ENCODE peak calls at places on chromosomes 4 and X, in five cellular contexts. F, H, S, B and A are unnamed samples. For H3K27me3, the result is how much of the 10 kb centered on the place peaks cover.

GRCh38 chr4:124980276-124980752 is 267.8 kb upstream of the ANKRD50 start:
- DNase-seq in F (no peak), H (no peak), S (no peak), B (no peak), A (no peak)

GRCh38 chr4:675980-676870 is 1.9 kb downstream of the MYL5 start:
- DNase-seq in F (no peak), H (no peak), S (peak), B (no peak), A (no peak)

GRCh38 chrX:43375146-43375545 is 281.0 kb upstream of the MAOA start:
- DNase-seq in F (no peak), H (no peak), S (no peak), B (no peak), A (no peak)

GRCh38 chr4:152620915-152621314 is 58.9 kb downstream of the TMEM154 start:
- DNase-seq in F (no peak), H (no peak), S (no peak), B (no peak), A (no peak)

GRCh38 chrX:48573690-48574269 is 504 bp upstream of the RBM3 start:
- DNase-seq in F (no peak), H (no peak), S (peak), B (peak), A (peak)

GRCh38 chrX:74234829-74235228 is 69.2 kb upstream of the ZCCHC13 start:
- DNase-seq in F (no peak), H (no peak), S (no peak), B (no peak), A (no peak)

GRCh38 chrX:153903238-153903980 is 1.1 kb upstream of the AVPR2 start:
- DNase-seq in F (no peak), H (no peak), S (no peak), B (no peak), A (peak)

GRCh38 chr4:1400861-1401408 is 5.3 kb downstream of the NKX1-1 start:
- DNase-seq in F (no peak), H (peak), S (no peak), B (no peak), A (peak)

GRCh38 chr4:78551420-78552351 is at the start of gene ANXA3:
- DNase-seq in F (no peak), H (peak), S (peak), B (no peak), A (peak)

GRCh38 chr4:126779001-126779400 is 853.8 kb upstream of the INTU start:
- DNase-seq in F (no peak), H (no peak), S (no peak), B (no peak), A (no peak)

GRCh38 chr4:17699380-17699779 is 82.0 kb downstream of the FAM184B start:
- DNase-seq in F (no peak), H (no peak), S (no peak), B (no peak), A (no peak)

GRCh38 chr4:140926672-140927071 is 170.5 kb upstream of the TBC1D9 start:
- DNase-seq in F (no peak), H (no peak), S (no peak), B (no peak), A (no peak)

GRCh38 chr4:152534541-152535231 is 1.2 kb downstream of the FBXW7 start:
- DNase-seq in F (no peak), H (peak), S (peak), B (no peak), A (peak)

GRCh38 chr4:182688081-182688480 is 229.1 kb downstream of the DCTD start:
- DNase-seq in F (no peak), H (no peak), S (no peak), B (no peak), A (no peak)

GRCh38 chrX:155070975-155071693 is at the start of the genes BRCC3, CMC4 and MTCP1:
- DNase-seq in F (peak), H (peak), S (peak), B (peak), A (peak)

GRCh38 chr4:714087-714486 is 8.5 kb downstream of the PCGF3 start:
- DNase-seq in F (no peak), H (no peak), S (no peak), B (no peak), A (no peak)

GRCh38 chrX:101057095-101057714 is 5.3 kb upstream of the TRMT2B start:
- DNase-seq in F (no peak), H (no peak), S (peak), B (no peak), A (no peak)

GRCh38 chr4:75555294-75556164 is at the start of gene ODAPH:
- DNase-seq in F (no peak), H (no peak), S (peak), B (no peak), A (no peak)

GRCh38 chrX:46029777-46030176 is 515.4 kb downstream of the ZNF674 start:
- DNase-seq in F (no peak), H (no peak), S (no peak), B (no peak), A (no peak)

GRCh38 chr4:101037938-101038413 is 309.4 kb downstream of the PPP3CA start:
- DNase-seq in F (no peak), H (no peak), S (no peak), B (no peak), A (no peak)

GRCh38 chr4:69120869-69121268 is 24.6 kb downstream of the UGT2B7 start:
- DNase-seq in F (no peak), H (no peak), S (no peak), B (no peak), A (no peak)

GRCh38 chr4:158161561-158162354 is 11.1 kb downstream of the GASK1B start:
- DNase-seq in F (no peak), H (no peak), S (no peak), B (peak), A (peak)

DNA sequence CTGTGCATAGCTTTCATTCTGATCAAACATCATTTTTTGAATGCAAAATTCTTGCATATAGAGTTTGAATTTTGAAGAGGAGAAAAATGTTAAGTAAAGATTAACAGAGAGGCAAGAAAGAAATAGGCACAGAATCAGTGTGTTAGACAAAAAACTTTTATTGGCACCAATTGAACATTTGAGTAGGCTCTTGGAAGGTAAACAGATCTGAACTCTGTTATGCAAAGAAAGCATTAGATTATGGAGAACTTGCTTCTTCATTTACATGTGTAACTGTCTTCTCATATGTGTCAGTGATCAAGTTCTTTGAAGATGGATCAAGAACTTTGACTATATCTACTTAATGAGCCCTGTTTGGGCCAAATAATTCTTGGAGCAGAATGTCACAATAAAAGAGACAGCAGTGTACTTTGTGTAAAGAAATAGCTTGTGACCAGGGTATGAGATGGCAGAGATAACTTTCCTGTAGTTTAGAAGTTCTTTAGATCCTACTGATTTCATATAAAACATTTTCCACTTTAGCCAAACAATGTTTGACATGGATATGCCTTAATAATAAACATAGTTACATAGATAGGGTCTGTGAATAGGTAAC is 61.3 kb downstream of the LIMCH1 start:
- DNase-seq in F (no peak), H (no peak), S (no peak), B (no peak), A (no peak)
- H3K27me3 ChIP-seq in F (under half), H (under half), S (under half), B (under half), A (under half)

DNA sequence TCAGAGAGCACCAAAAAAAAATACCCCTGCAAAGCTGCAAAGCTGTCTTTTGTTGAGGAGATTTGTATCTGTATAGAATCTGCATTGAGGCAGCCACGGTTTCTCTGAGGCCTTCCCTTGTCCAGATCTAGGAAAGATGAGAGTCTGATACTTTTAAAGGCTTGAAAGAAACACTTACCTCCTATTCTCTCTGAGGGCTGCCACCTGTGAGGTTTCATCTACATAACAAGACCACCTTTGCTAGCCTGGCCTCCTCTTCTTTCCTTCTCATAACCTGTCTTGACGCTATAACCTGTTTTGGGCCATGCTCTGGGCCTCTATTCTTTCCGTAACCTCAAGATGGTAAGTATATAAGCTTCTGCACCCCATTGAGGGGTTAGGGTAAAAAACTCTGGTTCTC is 779.6 kb upstream of the HTR2C start:
- DNase-seq in F (no peak), H (no peak), S (no peak), B (no peak), A (no peak)
- TF ChIP-seq POLR2A in F (no peak), H (no peak), S (no peak), B (no peak), A (no peak)

DNA sequence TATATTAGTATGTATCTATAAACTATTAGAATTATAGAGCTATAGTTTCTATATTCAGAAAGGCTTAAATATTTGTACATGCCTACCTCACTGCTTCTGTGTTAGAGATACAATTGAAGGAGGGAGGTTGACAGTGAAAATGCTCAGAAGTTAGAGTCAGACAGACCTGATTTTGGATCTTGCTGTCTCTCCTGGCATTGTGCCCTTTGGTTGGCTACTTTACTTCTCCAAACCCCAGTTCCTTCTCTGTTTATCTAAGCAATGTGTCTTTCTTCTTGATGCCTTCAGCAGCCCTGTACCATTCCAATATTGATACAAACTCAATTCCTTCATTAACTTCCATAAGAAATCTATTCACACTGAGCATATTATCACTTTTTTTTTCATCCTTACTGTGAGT is 28.7 kb downstream of the CCNG2 start:
- DNase-seq in F (no peak), H (no peak), S (no peak), B (no peak), A (no peak)
- H3K27me3 ChIP-seq in F (under half), H (under half), S (under half), B (under half), A (under half)

GRCh38 chr4:112894951-112895350 is 154.5 kb upstream of the ANK2 start:
- DNase-seq in F (no peak), H (no peak), S (no peak), B (no peak), A (no peak)
- TF ChIP-seq POLR2A in F (no peak), H (no peak), S (no peak), B (no peak), A (no peak)

DNA sequence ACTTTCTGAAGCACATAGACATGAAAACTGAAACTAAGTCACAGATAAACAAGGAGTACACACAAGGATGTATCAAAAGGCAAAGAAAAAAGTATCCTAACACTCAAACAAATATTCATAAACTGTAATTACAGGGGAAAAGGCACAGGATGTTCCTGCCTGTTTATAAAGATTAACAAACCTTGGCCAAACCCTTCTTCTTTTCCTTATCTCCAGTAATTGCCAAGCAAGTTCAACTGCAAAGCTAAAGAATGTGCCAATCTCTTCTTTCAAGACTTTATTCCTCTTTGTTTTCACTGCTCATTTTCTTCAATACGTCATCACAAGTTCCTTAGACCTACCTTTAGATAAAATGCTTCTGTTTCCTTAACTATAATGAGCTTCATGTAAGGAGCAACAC is 171.1 kb downstream of the AMELX start:
- DNase-seq in F (no peak), H (no peak), S (no peak), B (no peak), A (no peak)
- H3K27me3 ChIP-seq in F (under half), H (under half), S (under half), B (under half), A (under half)

DNA sequence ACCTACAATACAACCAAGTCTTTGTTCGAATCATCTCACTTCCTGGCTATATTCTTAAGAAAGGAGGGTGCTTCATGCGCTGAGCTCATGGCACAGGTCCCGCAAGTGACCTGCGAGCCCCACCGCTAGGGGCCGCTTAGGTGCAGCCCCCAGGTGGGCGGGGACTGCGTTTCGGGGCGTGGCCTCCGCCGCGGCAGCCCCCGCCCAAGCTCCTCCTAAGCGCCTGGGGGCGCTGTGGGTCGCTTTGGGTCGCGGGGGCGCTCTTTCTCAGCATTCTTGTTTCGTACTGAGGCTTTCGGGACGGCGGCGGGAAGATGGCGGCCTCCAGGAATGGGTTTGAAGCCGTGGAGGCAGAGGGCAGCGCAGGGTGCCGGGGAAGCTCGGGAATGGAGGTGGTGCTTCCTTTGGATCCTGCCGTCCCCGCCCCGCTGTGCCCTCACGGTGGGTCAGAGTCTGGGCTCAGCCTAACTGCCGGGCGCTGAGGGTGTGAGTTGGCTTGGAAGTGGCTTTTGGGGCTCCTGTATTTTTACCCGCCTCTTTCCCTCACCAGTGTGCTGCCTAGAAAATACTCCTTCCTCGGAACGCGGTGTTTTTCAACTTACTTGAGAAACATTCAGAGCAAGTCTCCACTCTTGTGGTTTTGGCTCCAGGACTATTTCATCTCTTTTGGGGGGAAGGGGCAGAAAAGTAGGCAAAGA is at the start of gene ZCCHC4:
- DNase-seq in F (peak), H (peak), S (peak), B (peak), A (peak)
- TF ChIP-seq POLR2A in F (no peak), H (peak), S (peak), B (no peak), A (no peak)

GRCh38 chrX:120819126-120819525 is 56.5 kb downstream of the CT47B1 start:
- DNase-seq in F (no peak), H (no peak), S (no peak), B (no peak), A (no peak)

GRCh38 chrX:120813982-120814381 is 61.7 kb downstream of the CT47B1 start:
- DNase-seq in F (no peak), H (no peak), S (no peak), B (no peak), A (no peak)
- H3K27me3 ChIP-seq in F (under half), H (under half), S (under half), B (under half), A (under half)

GRCh38 chr4:6634746-6635145 is 5.7 kb upstream of the MRFAP1 start:
- DNase-seq in F (no peak), H (no peak), S (no peak), B (no peak), A (no peak)

GRCh38 chr4:6632125-6632524 is 8.4 kb upstream of the MRFAP1 start:
- DNase-seq in F (no peak), H (no peak), S (no peak), B (no peak), A (no peak)

GRCh38 chr4:6639137-6639680 is 1.3 kb upstream of the MRFAP1 start:
- DNase-seq in F (no peak), H (no peak), S (no peak), B (no peak), A (no peak)

GRCh38 chr4:6627832-6628231 is 12.7 kb upstream of the MRFAP1 start:
- DNase-seq in F (no peak), H (no peak), S (no peak), B (no peak), A (no peak)

GRCh38 chr4:6633091-6633906 is 7.2 kb upstream of the MRFAP1 start:
- DNase-seq in F (no peak), H (no peak), S (peak), B (no peak), A (no peak)
- TF ChIP-seq POLR2A in F (no peak), H (no peak), S (no peak), B (no peak), A (no peak)

DNA sequence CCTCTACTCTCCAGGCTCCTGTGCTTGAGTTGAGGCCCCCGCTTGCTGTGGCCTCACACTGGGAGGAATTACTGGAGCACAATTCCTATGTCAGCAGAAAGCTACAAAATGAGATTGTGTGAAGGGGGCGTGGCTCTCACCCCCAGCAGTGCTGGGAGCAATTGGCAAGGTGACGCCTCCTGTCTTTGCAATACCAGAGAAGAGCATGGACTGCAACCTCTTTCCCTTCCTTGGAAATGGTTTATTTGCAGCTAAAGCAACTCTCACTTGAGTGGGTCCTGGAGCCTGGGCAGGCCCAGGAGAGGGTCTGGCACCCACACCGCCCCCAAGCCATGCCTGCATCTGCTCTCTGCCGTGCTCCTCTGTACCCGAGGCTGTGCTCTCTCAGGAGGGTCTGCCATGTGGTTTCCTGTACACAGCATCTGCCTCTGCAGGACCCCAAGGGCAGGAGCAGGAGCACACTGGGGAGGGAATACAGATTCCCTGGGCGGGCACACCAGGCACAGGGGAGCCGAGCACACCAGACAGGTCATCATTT is 32.9 kb upstream of the HGFAC start:
- DNase-seq in F (no peak), H (peak), S (no peak), B (peak), A (peak)
- H3K27me3 ChIP-seq in F (under half), H (under half), S (half or more), B (under half), A (under half)

DNA sequence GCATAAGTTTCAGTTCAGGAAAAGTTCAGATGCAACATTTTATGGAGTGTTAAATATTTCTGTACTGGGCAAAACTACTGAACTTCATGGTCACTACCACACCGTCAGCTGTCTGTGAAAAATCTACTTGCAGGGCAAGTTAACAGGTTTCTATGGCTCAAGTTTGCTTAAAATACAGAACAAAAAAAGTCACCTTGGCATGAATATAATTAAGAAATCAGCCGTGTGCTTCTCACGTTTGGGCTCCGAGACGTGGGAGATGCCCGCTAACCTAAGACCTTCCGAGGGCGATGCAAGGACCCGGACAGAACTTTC is 633 bp downstream of the TAPT1 start:
- DNase-seq in F (no peak), H (no peak), S (no peak), B (no peak), A (no peak)
- TF ChIP-seq POLR2A in F (no peak), H (no peak), S (no peak), B (no peak), A (no peak)